ENCODE peak calls at places on chromosomes 3 and 15, in nine cellular contexts. One of them, this sample, is unnamed.

GRCh38 chr3:73086071-73086494 is 24.6 kb downstream of the EBLN2 start:
- DNase-seq in heart left ventricle: peak; percentile 26
- DNase-seq in pancreas: peak; percentile 36
- DNase-seq in endodermal cell: peak; percentile 78
- DNase-seq in cardiac muscle cell: peak; percentile 59
- DNase-seq in tibial artery: no peak
- DNase-seq in neuronal stem cell: peak; percentile 35
- DNase-seq in HL-60: peak; percentile 35
- DNase-seq in A549: peak; percentile 28
- DNase-seq in this sample: no peak

GRCh38 chr3:107450254-107450653 is 72.5 kb upstream of the BBX start:
- DNase-seq in heart left ventricle: no peak
- DNase-seq in A549: no peak
- DNase-seq in tibial artery: no peak
- DNase-seq in cardiac muscle cell: no peak
- DNase-seq in pancreas: no peak
- DNase-seq in HL-60: no peak
- DNase-seq in neuronal stem cell: no peak
- DNase-seq in endodermal cell: no peak
- DNase-seq in this sample: no peak

GRCh38 chr3:153980252-153980590 is 141.0 kb upstream of the ARHGEF26 start:
- DNase-seq in tibial artery: no peak
- DNase-seq in pancreas: no peak
- DNase-seq in HL-60: no peak
- DNase-seq in neuronal stem cell: no peak
- DNase-seq in endodermal cell: peak; percentile 73
- DNase-seq in heart left ventricle: no peak
- DNase-seq in cardiac muscle cell: no peak
- DNase-seq in A549: no peak
- DNase-seq in this sample: no peak

GRCh38 chr3:129892486-129892856 is 1.0 kb downstream of the TMCC1 start:
- DNase-seq in pancreas: no peak
- DNase-seq in cardiac muscle cell: no peak
- DNase-seq in neuronal stem cell: no peak
- DNase-seq in A549: no peak
- DNase-seq in tibial artery: no peak
- DNase-seq in heart left ventricle: no peak
- DNase-seq in HL-60: no peak
- DNase-seq in endodermal cell: no peak
- DNase-seq in this sample: no peak

GRCh38 chr3:58384381-58385090 is 49.1 kb downstream of the PDHB start:
- DNase-seq in tibial artery: no peak
- DNase-seq in neuronal stem cell: no peak
- DNase-seq in endodermal cell: no peak
- DNase-seq in heart left ventricle: no peak
- DNase-seq in cardiac muscle cell: no peak
- DNase-seq in A549: no peak
- DNase-seq in pancreas: no peak
- DNase-seq in HL-60: no peak
- DNase-seq in this sample: no peak

GRCh38 chr15:100863406-100864198 is 16.0 kb upstream of the ALDH1A3 start:
- DNase-seq in heart left ventricle: peak; percentile 66
- DNase-seq in endodermal cell: peak; percentile 10
- DNase-seq in A549: no peak
- DNase-seq in HL-60: no peak
- DNase-seq in pancreas: no peak
- DNase-seq in neuronal stem cell: no peak
- DNase-seq in tibial artery: no peak
- DNase-seq in cardiac muscle cell: peak; percentile 96
- DNase-seq in this sample: no peak

GRCh38 chr3:50516048-50516871 is 12.8 kb upstream of the CACNA2D2 start:
- DNase-seq in A549: no peak
- DNase-seq in endodermal cell: peak; percentile 92
- DNase-seq in tibial artery: no peak
- DNase-seq in neuronal stem cell: peak; percentile 53
- DNase-seq in cardiac muscle cell: peak; percentile 24
- DNase-seq in heart left ventricle: peak; percentile 82
- DNase-seq in pancreas: no peak
- DNase-seq in HL-60: no peak
- DNase-seq in this sample: no peak

GRCh38 chr3:178428037-178428436 is 108.2 kb upstream of the KCNMB2 start:
- DNase-seq in pancreas: no peak
- DNase-seq in HL-60: no peak
- DNase-seq in tibial artery: no peak
- DNase-seq in neuronal stem cell: no peak
- DNase-seq in endodermal cell: no peak
- DNase-seq in heart left ventricle: no peak
- DNase-seq in cardiac muscle cell: no peak
- DNase-seq in A549: no peak
- DNase-seq in this sample: no peak

GRCh38 chr15:66429117-66429516 is 42.4 kb downstream of the MAP2K1 start:
- DNase-seq in HL-60: peak; percentile 14
- DNase-seq in tibial artery: no peak
- DNase-seq in A549: no peak
- DNase-seq in cardiac muscle cell: no peak
- DNase-seq in neuronal stem cell: no peak
- DNase-seq in heart left ventricle: no peak
- DNase-seq in pancreas: no peak
- DNase-seq in endodermal cell: no peak
- DNase-seq in this sample: no peak

GRCh38 chr3:133662256-133662773 is 574 bp upstream of the TOPBP1 start:
- DNase-seq in tibial artery: no peak
- DNase-seq in endodermal cell: peak; percentile 50
- DNase-seq in pancreas: no peak
- DNase-seq in A549: no peak
- DNase-seq in cardiac muscle cell: peak; percentile 31
- DNase-seq in neuronal stem cell: no peak
- DNase-seq in heart left ventricle: no peak
- DNase-seq in HL-60: peak; percentile 36
- DNase-seq in this sample: no peak

GRCh38 chr3:197420566-197420965 is 122.2 kb upstream of the DLG1 start:
- DNase-seq in tibial artery: no peak
- DNase-seq in heart left ventricle: no peak
- DNase-seq in neuronal stem cell: no peak
- DNase-seq in A549: no peak
- DNase-seq in endodermal cell: no peak
- DNase-seq in HL-60: no peak
- DNase-seq in cardiac muscle cell: no peak
- DNase-seq in pancreas: no peak
- DNase-seq in this sample: no peak

GRCh38 chr15:89090791-89091666 is 2.8 kb downstream of the ABHD2 start:
- DNase-seq in tibial artery: peak; percentile 92
- DNase-seq in cardiac muscle cell: peak; percentile 80
- DNase-seq in HL-60: peak; percentile 83
- DNase-seq in endodermal cell: no peak
- DNase-seq in heart left ventricle: peak; percentile 79
- DNase-seq in neuronal stem cell: no peak
- DNase-seq in pancreas: peak; percentile 69
- DNase-seq in A549: no peak
- DNase-seq in this sample: no peak

GRCh38 chr15:74768771-74769342 is 13.0 kb upstream of the CSK start:
- DNase-seq in HL-60: peak; percentile 66
- DNase-seq in A549: peak; percentile 93
- DNase-seq in tibial artery: peak; percentile 74
- DNase-seq in neuronal stem cell: no peak
- DNase-seq in cardiac muscle cell: peak; percentile 62
- DNase-seq in pancreas: peak; percentile 70
- DNase-seq in heart left ventricle: peak; percentile 57
- DNase-seq in endodermal cell: peak; percentile 90
- DNase-seq in this sample: no peak

GRCh38 chr15:85744636-85745422 is 49.9 kb downstream of the KLHL25 start:
- DNase-seq in tibial artery: no peak
- DNase-seq in A549: no peak
- DNase-seq in endodermal cell: peak; percentile 22
- DNase-seq in heart left ventricle: no peak
- DNase-seq in HL-60: no peak
- DNase-seq in neuronal stem cell: no peak
- DNase-seq in cardiac muscle cell: no peak
- DNase-seq in pancreas: no peak
- DNase-seq in this sample: no peak

GRCh38 chr3:188664795-188665194 is 507.0 kb upstream of the TPRG1 start:
- DNase-seq in A549: no peak
- DNase-seq in tibial artery: no peak
- DNase-seq in cardiac muscle cell: peak; percentile 32
- DNase-seq in endodermal cell: no peak
- DNase-seq in HL-60: peak; percentile 17
- DNase-seq in pancreas: no peak
- DNase-seq in neuronal stem cell: no peak
- DNase-seq in heart left ventricle: no peak
- DNase-seq in this sample: no peak

GRCh38 chr3:112568642-112569041 is 6.8 kb downstream of the SLC35A5 start:
- DNase-seq in pancreas: no peak
- DNase-seq in heart left ventricle: no peak
- DNase-seq in A549: no peak
- DNase-seq in neuronal stem cell: no peak
- DNase-seq in HL-60: no peak
- DNase-seq in cardiac muscle cell: no peak
- DNase-seq in tibial artery: no peak
- DNase-seq in endodermal cell: no peak
- DNase-seq in this sample: no peak

GRCh38 chr3:36677331-36678007 is 86.9 kb downstream of the DCLK3 start:
- DNase-seq in heart left ventricle: no peak
- DNase-seq in HL-60: no peak
- DNase-seq in cardiac muscle cell: peak; percentile 69
- DNase-seq in neuronal stem cell: no peak
- DNase-seq in tibial artery: no peak
- DNase-seq in A549: peak; percentile 16
- DNase-seq in endodermal cell: no peak
- DNase-seq in pancreas: no peak
- DNase-seq in this sample: no peak

GRCh38 chr3:182921665-182922355 is 58.5 kb downstream of the DCUN1D1 start:
- DNase-seq in A549: no peak
- DNase-seq in heart left ventricle: no peak
- DNase-seq in tibial artery: no peak
- DNase-seq in endodermal cell: no peak
- DNase-seq in pancreas: no peak
- DNase-seq in HL-60: no peak
- DNase-seq in cardiac muscle cell: peak; percentile 59
- DNase-seq in neuronal stem cell: no peak
- DNase-seq in this sample: no peak

GRCh38 chr3:47645551-47645950 is 66.9 kb upstream of the CSPG5 start:
- DNase-seq in heart left ventricle: no peak
- DNase-seq in tibial artery: no peak
- DNase-seq in endodermal cell: no peak
- DNase-seq in cardiac muscle cell: peak; percentile 16
- DNase-seq in neuronal stem cell: no peak
- DNase-seq in pancreas: no peak
- DNase-seq in HL-60: no peak
- DNase-seq in A549: no peak
- DNase-seq in this sample: no peak

GRCh38 chr3:20246662-20247061 is 60.7 kb upstream of the SGO1 start:
- DNase-seq in tibial artery: no peak
- DNase-seq in endodermal cell: no peak
- DNase-seq in HL-60: no peak
- DNase-seq in pancreas: no peak
- DNase-seq in cardiac muscle cell: no peak
- DNase-seq in heart left ventricle: no peak
- DNase-seq in A549: no peak
- DNase-seq in neuronal stem cell: no peak
- DNase-seq in this sample: no peak

GRCh38 chr3:128496602-128497304 is 3.8 kb upstream of the GATA2 start:
- DNase-seq in heart left ventricle: no peak
- DNase-seq in endodermal cell: peak; percentile 74
- DNase-seq in tibial artery: peak; percentile 64
- DNase-seq in pancreas: peak; percentile 56
- DNase-seq in cardiac muscle cell: peak; percentile 52
- DNase-seq in A549: no peak
- DNase-seq in neuronal stem cell: no peak
- DNase-seq in HL-60: no peak
- DNase-seq in this sample: no peak
- H3K4me3 ChIP-seq in heart left ventricle: no peak overlapping the region
- H3K4me3 ChIP-seq in endodermal cell: peak overlapping the region; percentile 76
- H3K4me3 ChIP-seq in tibial artery: peak overlapping the region; percentile 54
- H3K4me3 ChIP-seq in pancreas: peak overlapping the region; percentile 42
- H3K4me3 ChIP-seq in cardiac muscle cell: peak overlapping the region; percentile 53
- H3K4me3 ChIP-seq in A549: peak overlapping the region; percentile 73
- H3K4me3 ChIP-seq in neuronal stem cell: peak overlapping the region; percentile 45
- H3K4me3 ChIP-seq in HL-60: no peak overlapping the region
- H3K4me3 ChIP-seq in this sample: peak overlapping the region; percentile 84

DNA sequence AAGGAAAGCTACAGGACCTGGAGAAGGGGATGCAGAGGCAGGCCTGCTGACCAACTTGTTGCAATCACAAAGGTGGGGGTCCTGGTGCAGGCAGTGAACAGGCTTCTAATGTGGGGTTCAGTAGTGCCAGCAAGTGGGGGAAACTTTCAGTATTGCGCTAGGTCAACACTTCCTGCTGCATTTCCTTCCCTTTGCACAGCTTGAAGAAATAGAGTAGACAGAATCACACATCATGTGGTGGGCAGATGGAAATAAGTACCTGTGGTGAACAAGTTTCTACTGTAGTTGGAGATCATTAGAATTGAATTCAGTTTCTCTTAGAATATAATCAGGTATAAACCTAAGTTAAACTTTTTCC is 63.4 kb downstream of the RGMA start:
- DNase-seq in heart left ventricle: no peak
- DNase-seq in HL-60: peak; percentile 36
- DNase-seq in endodermal cell: no peak
- DNase-seq in tibial artery: no peak
- DNase-seq in A549: no peak
- DNase-seq in pancreas: no peak
- DNase-seq in neuronal stem cell: no peak
- DNase-seq in cardiac muscle cell: no peak
- DNase-seq in this sample: no peak
- H3K4me3 ChIP-seq in heart left ventricle: no peak overlapping the region
- H3K4me3 ChIP-seq in HL-60: no peak overlapping the region
- H3K4me3 ChIP-seq in endodermal cell: no peak overlapping the region
- H3K4me3 ChIP-seq in tibial artery: no peak overlapping the region
- H3K4me3 ChIP-seq in A549: no peak overlapping the region
- H3K4me3 ChIP-seq in pancreas: no peak overlapping the region
- H3K4me3 ChIP-seq in neuronal stem cell: no peak overlapping the region
- H3K4me3 ChIP-seq in cardiac muscle cell: no peak overlapping the region
- H3K4me3 ChIP-seq in this sample: no peak overlapping the region

GRCh38 chr3:192917258-192917507 is 473 bp downstream of the MB21D2 start:
- DNase-seq in HL-60: peak; percentile 8
- DNase-seq in pancreas: no peak
- DNase-seq in endodermal cell: no peak
- DNase-seq in neuronal stem cell: no peak
- DNase-seq in tibial artery: no peak
- DNase-seq in heart left ventricle: no peak
- DNase-seq in cardiac muscle cell: no peak
- DNase-seq in A549: no peak
- DNase-seq in this sample: no peak
- H3K4me3 ChIP-seq in HL-60: peak overlapping the region; percentile 67
- H3K4me3 ChIP-seq in pancreas: peak overlapping the region; percentile 71
- H3K4me3 ChIP-seq in endodermal cell: peak overlapping the region; percentile 98
- H3K4me3 ChIP-seq in neuronal stem cell: peak overlapping the region; percentile 83
- H3K4me3 ChIP-seq in tibial artery: peak overlapping the region; percentile 72
- H3K4me3 ChIP-seq in heart left ventricle: peak overlapping the region; percentile 67
- H3K4me3 ChIP-seq in cardiac muscle cell: peak overlapping the region; percentile 80
- H3K4me3 ChIP-seq in A549: peak overlapping the region; percentile 85
- H3K4me3 ChIP-seq in this sample: peak overlapping the region; percentile 98

DNA sequence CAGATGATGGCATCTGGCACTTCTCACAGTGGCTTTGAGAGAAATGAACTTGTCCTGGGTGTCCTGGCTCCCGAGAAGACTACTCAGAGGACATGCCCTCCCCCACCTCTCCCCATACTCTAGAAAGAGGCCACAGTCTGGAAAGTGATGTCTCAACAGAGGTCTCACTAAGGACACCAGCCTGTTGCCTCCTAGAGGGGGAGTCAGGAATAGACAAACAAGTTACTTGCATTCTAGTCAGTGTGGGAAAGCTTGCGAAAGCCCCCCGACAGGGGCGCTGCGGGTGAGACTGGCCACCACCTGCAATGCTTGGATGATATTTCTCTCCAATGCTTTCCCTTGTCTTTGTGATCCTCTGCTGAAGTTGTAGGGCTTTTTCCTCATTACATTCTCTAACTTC is 17.2 kb downstream of the B4GALT4 start:
- DNase-seq in cardiac muscle cell: no peak
- DNase-seq in tibial artery: no peak
- DNase-seq in neuronal stem cell: no peak
- DNase-seq in HL-60: no peak
- DNase-seq in heart left ventricle: no peak
- DNase-seq in A549: no peak
- DNase-seq in endodermal cell: no peak
- DNase-seq in pancreas: no peak
- DNase-seq in this sample: no peak
- H3K4me3 ChIP-seq in cardiac muscle cell: no peak overlapping the region
- H3K4me3 ChIP-seq in tibial artery: no peak overlapping the region
- H3K4me3 ChIP-seq in neuronal stem cell: no peak overlapping the region
- H3K4me3 ChIP-seq in HL-60: no peak overlapping the region
- H3K4me3 ChIP-seq in heart left ventricle: no peak overlapping the region
- H3K4me3 ChIP-seq in A549: no peak overlapping the region
- H3K4me3 ChIP-seq in endodermal cell: no peak overlapping the region
- H3K4me3 ChIP-seq in pancreas: no peak overlapping the region
- H3K4me3 ChIP-seq in this sample: no peak overlapping the region